ENCODE peak calls at places on chromosomes 6 and 20, in four cellular contexts. One of them, this sample, is unnamed.

GRCh38 chr6:35599761-35600658 is 87.3 kb upstream of the TULP1 start:
- DNase-seq in uterus: no peak
- DNase-seq in cardiac muscle cell: no peak
- DNase-seq in ovary: no peak
- DNase-seq in this sample: no peak

GRCh38 chr6:168165891-168166290 is 86.9 kb upstream of the FRMD1 start:
- DNase-seq in uterus: peak; percentile 15
- DNase-seq in ovary: no peak
- DNase-seq in cardiac muscle cell: no peak
- DNase-seq in this sample: no peak

GRCh38 chr6:26305097-26305841 is 59.7 kb upstream of the BTN3A2 start:
- DNase-seq in uterus: peak; percentile 69
- DNase-seq in ovary: peak; percentile 78
- DNase-seq in cardiac muscle cell: peak; percentile 46
- DNase-seq in this sample: peak; percentile 72

GRCh38 chr20:38057351-38057972 is 23.9 kb downstream of the RPRD1B start:
- DNase-seq in ovary: peak; percentile 86
- DNase-seq in uterus: peak; percentile 90
- DNase-seq in cardiac muscle cell: peak; percentile 96
- DNase-seq in this sample: peak; percentile 81

GRCh38 chr20:24153101-24154040 is 164.8 kb upstream of the GGTLC1 start:
- DNase-seq in uterus: no peak
- DNase-seq in ovary: no peak
- DNase-seq in cardiac muscle cell: no peak
- DNase-seq in this sample: peak; percentile 67

GRCh38 chr6:16200231-16200941 is 38.0 kb upstream of the GMPR start:
- DNase-seq in ovary: no peak
- DNase-seq in cardiac muscle cell: no peak
- DNase-seq in uterus: no peak
- DNase-seq in this sample: no peak

GRCh38 chr6:13725570-13725969 is 13.9 kb upstream of the RANBP9 start:
- DNase-seq in ovary: no peak
- DNase-seq in cardiac muscle cell: no peak
- DNase-seq in uterus: no peak
- DNase-seq in this sample: no peak

GRCh38 chr6:39301606-39302005 is 12.6 kb downstream of the KCNK17 start:
- DNase-seq in ovary: no peak
- DNase-seq in cardiac muscle cell: no peak
- DNase-seq in uterus: no peak
- DNase-seq in this sample: no peak

GRCh38 chr6:158475344-158476302 is 84.3 kb upstream of the TMEM181 start:
- DNase-seq in ovary: no peak
- DNase-seq in uterus: peak; percentile 29
- DNase-seq in cardiac muscle cell: no peak
- DNase-seq in this sample: no peak

GRCh38 chr20:6490849-6491248 is 276.6 kb upstream of the BMP2 start:
- DNase-seq in ovary: no peak
- DNase-seq in uterus: no peak
- DNase-seq in cardiac muscle cell: peak; percentile 63
- DNase-seq in this sample: no peak

GRCh38 chr6:5529733-5530132 is 268.4 kb downstream of the FARS2 start:
- DNase-seq in cardiac muscle cell: no peak
- DNase-seq in ovary: no peak
- DNase-seq in uterus: no peak
- DNase-seq in this sample: no peak

GRCh38 chr6:78832091-78832808 is 35.1 kb upstream of the IRAK1BP1 start:
- DNase-seq in uterus: no peak
- DNase-seq in cardiac muscle cell: no peak
- DNase-seq in ovary: no peak
- DNase-seq in this sample: no peak

GRCh38 chr6:56940463-56940862 is 14.4 kb upstream of the BEND6 start:
- DNase-seq in cardiac muscle cell: no peak
- DNase-seq in uterus: no peak
- DNase-seq in ovary: no peak
- DNase-seq in this sample: no peak

GRCh38 chr6:33714385-33715040 is 3.0 kb upstream of the UQCC2 start:
- DNase-seq in cardiac muscle cell: no peak
- DNase-seq in ovary: no peak
- DNase-seq in uterus: no peak
- DNase-seq in this sample: no peak

GRCh38 chr6:8686077-8686476 is 250.7 kb upstream of the SLC35B3 start:
- DNase-seq in uterus: no peak
- DNase-seq in cardiac muscle cell: no peak
- DNase-seq in ovary: no peak
- DNase-seq in this sample: no peak

GRCh38 chr6:31574106-31575061 is 981 bp upstream of the TNF start:
- DNase-seq in uterus: no peak
- DNase-seq in cardiac muscle cell: no peak
- DNase-seq in ovary: no peak
- DNase-seq in this sample: no peak
- TF ChIP-seq CTCF in uterus: no peak
- TF ChIP-seq CTCF in cardiac muscle cell: no peak
- TF ChIP-seq CTCF in ovary: no peak
- TF ChIP-seq CTCF in this sample: no peak

GRCh38 chr20:19211252-19211651 is 1.2 kb upstream of the SLC24A3 start:
- DNase-seq in uterus: peak; percentile 42
- DNase-seq in ovary: no peak
- DNase-seq in cardiac muscle cell: no peak
- DNase-seq in this sample: no peak
- H3K27me3 ChIP-seq in uterus: no peaks in the 10 kb centered on the region
- H3K27me3 ChIP-seq in ovary: no peaks in the 10 kb centered on the region
- H3K27me3 ChIP-seq in cardiac muscle cell: peaks cover 40% of the 10 kb centered on the region
- H3K27me3 ChIP-seq in this sample: no peaks in the 10 kb centered on the region

GRCh38 chr20:41125530-41126457 is 11.5 kb upstream of the PLCG1 start:
- DNase-seq in cardiac muscle cell: no peak
- DNase-seq in ovary: no peak
- DNase-seq in uterus: no peak
- DNase-seq in this sample: no peak
- TF ChIP-seq CTCF in cardiac muscle cell: no peak
- TF ChIP-seq CTCF in ovary: no peak
- TF ChIP-seq CTCF in uterus: no peak
- TF ChIP-seq CTCF in this sample: no peak

GRCh38 chr20:51259455-51259854 is 236.5 kb upstream of the KCNG1 start:
- DNase-seq in ovary: no peak
- DNase-seq in uterus: no peak
- DNase-seq in cardiac muscle cell: no peak
- DNase-seq in this sample: no peak

GRCh38 chr20:51249781-51250180 is 226.9 kb upstream of the KCNG1 start:
- DNase-seq in uterus: no peak
- DNase-seq in cardiac muscle cell: no peak
- DNase-seq in ovary: no peak
- DNase-seq in this sample: no peak

GRCh38 chr20:51258582-51259175 is 235.8 kb upstream of the KCNG1 start:
- DNase-seq in ovary: no peak
- DNase-seq in cardiac muscle cell: no peak
- DNase-seq in uterus: no peak
- DNase-seq in this sample: no peak

DNA sequence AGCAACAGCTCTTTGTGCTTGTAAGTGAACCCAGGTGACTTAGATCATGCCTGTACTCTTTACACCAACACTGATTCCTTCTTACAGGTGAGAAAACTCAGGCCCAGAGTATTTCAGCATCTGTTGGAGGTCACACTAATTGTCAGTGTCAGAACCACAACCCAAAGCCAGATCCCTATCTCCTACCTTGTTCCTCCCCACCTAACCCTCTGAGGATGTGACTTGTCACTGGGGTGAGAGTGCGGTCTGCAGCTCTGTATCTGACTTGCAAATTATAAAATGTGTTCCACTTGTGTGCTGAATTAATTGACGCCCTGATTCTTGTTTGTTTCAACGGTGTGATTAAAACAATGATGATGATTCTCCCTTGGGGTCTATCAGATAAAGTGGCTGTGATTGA is 232.5 kb upstream of the KCNG1 start:
- DNase-seq in cardiac muscle cell: no peak
- DNase-seq in ovary: no peak
- DNase-seq in uterus: no peak
- DNase-seq in this sample: no peak
- H3K27me3 ChIP-seq in cardiac muscle cell: no peaks in the 10 kb centered on the region
- H3K27me3 ChIP-seq in ovary: no peaks in the 10 kb centered on the region
- H3K27me3 ChIP-seq in uterus: no peaks in the 10 kb centered on the region
- H3K27me3 ChIP-seq in this sample: no peaks in the 10 kb centered on the region

GRCh38 chr6:63097222-63097621 is 114.0 kb upstream of the FKBP1C start:
- DNase-seq in cardiac muscle cell: no peak
- DNase-seq in ovary: no peak
- DNase-seq in uterus: no peak
- DNase-seq in this sample: no peak
- TF ChIP-seq CTCF in cardiac muscle cell: no peak
- TF ChIP-seq CTCF in ovary: no peak
- TF ChIP-seq CTCF in uterus: no peak
- TF ChIP-seq CTCF in this sample: no peak

GRCh38 chr20:61584851-61585250 is 332.8 kb downstream of the CDH4 start:
- DNase-seq in ovary: no peak
- DNase-seq in uterus: no peak
- DNase-seq in cardiac muscle cell: peak; percentile 55
- DNase-seq in this sample: no peak
- H3K27me3 ChIP-seq in ovary: no peaks in the 10 kb centered on the region
- H3K27me3 ChIP-seq in uterus: no peaks in the 10 kb centered on the region
- H3K27me3 ChIP-seq in cardiac muscle cell: no peaks in the 10 kb centered on the region
- H3K27me3 ChIP-seq in this sample: no peaks in the 10 kb centered on the region